ENCODE peak calls at places on chromosomes 2 and 18, in ten cellular contexts. One of them, this sample, is unnamed.

GRCh38 chr18:11095211-11095610 is 54.2 kb downstream of the PIEZO2 start:
- DNase-seq in stimulated activated CD4-positive, alpha-beta T cell treated with anti-CD3 and anti-CD28 coated beads, Interleukin-2, amount 100 ng/mL, for 24 hours: no peak
- DNase-seq in KBM-7: no peak
- DNase-seq in NCI-H1092 treated with DMSO at 0.1 percent for 48 hours: no peak
- DNase-seq in stimulated activated CD8-positive, alpha-beta memory T cell treated with anti-CD3 and anti-CD28 coated beads, Interleukin-7, amount 100 ng/mL, for 4 hours: no peak
- DNase-seq in B cell: no peak
- DNase-seq in GF-D8: no peak
- DNase-seq in HuH-7.5: no peak
- DNase-seq in endothelial cell: no peak
- DNase-seq in RCC 7860: no peak
- DNase-seq in this sample: no peak

GRCh38 chr18:76963951-76964350 is 141.6 kb downstream of the ZNF236 start:
- DNase-seq in stimulated activated CD4-positive, alpha-beta T cell treated with anti-CD3 and anti-CD28 coated beads, Interleukin-2, amount 100 ng/mL, for 24 hours: no peak
- DNase-seq in KBM-7: no peak
- DNase-seq in NCI-H1092 treated with DMSO at 0.1 percent for 48 hours: no peak
- DNase-seq in stimulated activated CD8-positive, alpha-beta memory T cell treated with anti-CD3 and anti-CD28 coated beads, Interleukin-7, amount 100 ng/mL, for 4 hours: no peak
- DNase-seq in B cell: no peak
- DNase-seq in GF-D8: no peak
- DNase-seq in HuH-7.5: no peak
- DNase-seq in endothelial cell: no peak
- DNase-seq in RCC 7860: no peak
- DNase-seq in this sample: no peak

GRCh38 chr2:148607553-148607952 is 37.0 kb upstream of the EPC2 start:
- DNase-seq in stimulated activated CD4-positive, alpha-beta T cell treated with anti-CD3 and anti-CD28 coated beads, Interleukin-2, amount 100 ng/mL, for 24 hours: no peak
- DNase-seq in KBM-7: no peak
- DNase-seq in NCI-H1092 treated with DMSO at 0.1 percent for 48 hours: no peak
- DNase-seq in stimulated activated CD8-positive, alpha-beta memory T cell treated with anti-CD3 and anti-CD28 coated beads, Interleukin-7, amount 100 ng/mL, for 4 hours: no peak
- DNase-seq in B cell: no peak
- DNase-seq in GF-D8: no peak
- DNase-seq in HuH-7.5: no peak
- DNase-seq in endothelial cell: no peak
- DNase-seq in RCC 7860: no peak
- DNase-seq in this sample: no peak

GRCh38 chr2:238595750-238596570 is 169.2 kb downstream of the ASB1 start:
- DNase-seq in stimulated activated CD4-positive, alpha-beta T cell treated with anti-CD3 and anti-CD28 coated beads, Interleukin-2, amount 100 ng/mL, for 24 hours: no peak
- DNase-seq in KBM-7: no peak
- DNase-seq in NCI-H1092 treated with DMSO at 0.1 percent for 48 hours: no peak
- DNase-seq in stimulated activated CD8-positive, alpha-beta memory T cell treated with anti-CD3 and anti-CD28 coated beads, Interleukin-7, amount 100 ng/mL, for 4 hours: no peak
- DNase-seq in B cell: no peak
- DNase-seq in GF-D8: no peak
- DNase-seq in HuH-7.5: no peak
- DNase-seq in endothelial cell: no peak
- DNase-seq in RCC 7860: no peak
- DNase-seq in this sample: no peak

GRCh38 chr2:213104089-213104902 is 47.1 kb downstream of the IKZF2 start:
- DNase-seq in stimulated activated CD4-positive, alpha-beta T cell treated with anti-CD3 and anti-CD28 coated beads, Interleukin-2, amount 100 ng/mL, for 24 hours: no peak
- DNase-seq in KBM-7: peak; percentile 58
- DNase-seq in NCI-H1092 treated with DMSO at 0.1 percent for 48 hours: no peak
- DNase-seq in stimulated activated CD8-positive, alpha-beta memory T cell treated with anti-CD3 and anti-CD28 coated beads, Interleukin-7, amount 100 ng/mL, for 4 hours: no peak
- DNase-seq in B cell: no peak
- DNase-seq in GF-D8: no peak
- DNase-seq in HuH-7.5: no peak
- DNase-seq in endothelial cell: no peak
- DNase-seq in RCC 7860: no peak
- DNase-seq in this sample: no peak

GRCh38 chr2:219777388-219777787 is 150.0 kb downstream of the SLC4A3 start:
- DNase-seq in stimulated activated CD4-positive, alpha-beta T cell treated with anti-CD3 and anti-CD28 coated beads, Interleukin-2, amount 100 ng/mL, for 24 hours: no peak
- DNase-seq in KBM-7: no peak
- DNase-seq in NCI-H1092 treated with DMSO at 0.1 percent for 48 hours: no peak
- DNase-seq in stimulated activated CD8-positive, alpha-beta memory T cell treated with anti-CD3 and anti-CD28 coated beads, Interleukin-7, amount 100 ng/mL, for 4 hours: no peak
- DNase-seq in B cell: no peak
- DNase-seq in GF-D8: no peak
- DNase-seq in HuH-7.5: no peak
- DNase-seq in endothelial cell: no peak
- DNase-seq in RCC 7860: no peak
- DNase-seq in this sample: no peak

GRCh38 chr18:58258707-58259342 is 214.8 kb downstream of the NEDD4L start:
- DNase-seq in stimulated activated CD4-positive, alpha-beta T cell treated with anti-CD3 and anti-CD28 coated beads, Interleukin-2, amount 100 ng/mL, for 24 hours: no peak
- DNase-seq in KBM-7: no peak
- DNase-seq in NCI-H1092 treated with DMSO at 0.1 percent for 48 hours: no peak
- DNase-seq in stimulated activated CD8-positive, alpha-beta memory T cell treated with anti-CD3 and anti-CD28 coated beads, Interleukin-7, amount 100 ng/mL, for 4 hours: no peak
- DNase-seq in B cell: no peak
- DNase-seq in GF-D8: no peak
- DNase-seq in HuH-7.5: no peak
- DNase-seq in endothelial cell: no peak
- DNase-seq in RCC 7860: no peak
- DNase-seq in this sample: no peak

GRCh38 chr2:43019025-43019367 is 207.4 kb downstream of the ZFP36L2 start:
- DNase-seq in stimulated activated CD4-positive, alpha-beta T cell treated with anti-CD3 and anti-CD28 coated beads, Interleukin-2, amount 100 ng/mL, for 24 hours: no peak
- DNase-seq in KBM-7: no peak
- DNase-seq in NCI-H1092 treated with DMSO at 0.1 percent for 48 hours: no peak
- DNase-seq in stimulated activated CD8-positive, alpha-beta memory T cell treated with anti-CD3 and anti-CD28 coated beads, Interleukin-7, amount 100 ng/mL, for 4 hours: no peak
- DNase-seq in B cell: no peak
- DNase-seq in GF-D8: no peak
- DNase-seq in HuH-7.5: no peak
- DNase-seq in endothelial cell: no peak
- DNase-seq in RCC 7860: no peak
- DNase-seq in this sample: no peak

GRCh38 chr2:199019898-199020507 is 437.7 kb downstream of the SATB2 start:
- DNase-seq in stimulated activated CD4-positive, alpha-beta T cell treated with anti-CD3 and anti-CD28 coated beads, Interleukin-2, amount 100 ng/mL, for 24 hours: no peak
- DNase-seq in KBM-7: peak; percentile 17
- DNase-seq in NCI-H1092 treated with DMSO at 0.1 percent for 48 hours: peak; percentile 58
- DNase-seq in stimulated activated CD8-positive, alpha-beta memory T cell treated with anti-CD3 and anti-CD28 coated beads, Interleukin-7, amount 100 ng/mL, for 4 hours: no peak
- DNase-seq in B cell: no peak
- DNase-seq in GF-D8: no peak
- DNase-seq in HuH-7.5: no peak
- DNase-seq in endothelial cell: peak; percentile 26
- DNase-seq in RCC 7860: peak; percentile 23
- DNase-seq in this sample: no peak

GRCh38 chr2:23386422-23387220 is 1.6 kb downstream of the KLHL29 start:
- DNase-seq in stimulated activated CD4-positive, alpha-beta T cell treated with anti-CD3 and anti-CD28 coated beads, Interleukin-2, amount 100 ng/mL, for 24 hours: no peak
- DNase-seq in KBM-7: no peak
- DNase-seq in NCI-H1092 treated with DMSO at 0.1 percent for 48 hours: peak; percentile 31
- DNase-seq in stimulated activated CD8-positive, alpha-beta memory T cell treated with anti-CD3 and anti-CD28 coated beads, Interleukin-7, amount 100 ng/mL, for 4 hours: no peak
- DNase-seq in B cell: peak; percentile 60
- DNase-seq in GF-D8: no peak
- DNase-seq in HuH-7.5: peak; percentile 53
- DNase-seq in endothelial cell: peak; percentile 31
- DNase-seq in RCC 7860: no peak
- DNase-seq in this sample: peak; percentile 30

GRCh38 chr2:14363137-14363536 is 269.4 kb upstream of the LRATD1 start:
- DNase-seq in stimulated activated CD4-positive, alpha-beta T cell treated with anti-CD3 and anti-CD28 coated beads, Interleukin-2, amount 100 ng/mL, for 24 hours: no peak
- DNase-seq in KBM-7: no peak
- DNase-seq in NCI-H1092 treated with DMSO at 0.1 percent for 48 hours: no peak
- DNase-seq in stimulated activated CD8-positive, alpha-beta memory T cell treated with anti-CD3 and anti-CD28 coated beads, Interleukin-7, amount 100 ng/mL, for 4 hours: no peak
- DNase-seq in B cell: no peak
- DNase-seq in GF-D8: no peak
- DNase-seq in HuH-7.5: no peak
- DNase-seq in endothelial cell: no peak
- DNase-seq in RCC 7860: no peak
- DNase-seq in this sample: no peak

GRCh38 chr2:134593500-134593899 is 125.3 kb downstream of the TMEM163 start:
- DNase-seq in stimulated activated CD4-positive, alpha-beta T cell treated with anti-CD3 and anti-CD28 coated beads, Interleukin-2, amount 100 ng/mL, for 24 hours: no peak
- DNase-seq in KBM-7: no peak
- DNase-seq in NCI-H1092 treated with DMSO at 0.1 percent for 48 hours: no peak
- DNase-seq in stimulated activated CD8-positive, alpha-beta memory T cell treated with anti-CD3 and anti-CD28 coated beads, Interleukin-7, amount 100 ng/mL, for 4 hours: no peak
- DNase-seq in B cell: no peak
- DNase-seq in GF-D8: no peak
- DNase-seq in HuH-7.5: no peak
- DNase-seq in endothelial cell: no peak
- DNase-seq in RCC 7860: no peak
- DNase-seq in this sample: no peak

GRCh38 chr2:97697252-97698235 is 15.8 kb upstream of the ZAP70 start:
- DNase-seq in stimulated activated CD4-positive, alpha-beta T cell treated with anti-CD3 and anti-CD28 coated beads, Interleukin-2, amount 100 ng/mL, for 24 hours: peak; percentile 97
- DNase-seq in KBM-7: peak; percentile 88
- DNase-seq in NCI-H1092 treated with DMSO at 0.1 percent for 48 hours: peak; percentile 55
- DNase-seq in stimulated activated CD8-positive, alpha-beta memory T cell treated with anti-CD3 and anti-CD28 coated beads, Interleukin-7, amount 100 ng/mL, for 4 hours: peak; percentile 79
- DNase-seq in B cell: peak; percentile 74
- DNase-seq in GF-D8: peak; percentile 47
- DNase-seq in HuH-7.5: peak; percentile 57
- DNase-seq in endothelial cell: peak; percentile 93
- DNase-seq in RCC 7860: peak; percentile 55
- DNase-seq in this sample: peak; percentile 75

GRCh38 chr2:159572459-159572858 is 43.9 kb downstream of the BAZ2B start:
- DNase-seq in stimulated activated CD4-positive, alpha-beta T cell treated with anti-CD3 and anti-CD28 coated beads, Interleukin-2, amount 100 ng/mL, for 24 hours: no peak
- DNase-seq in KBM-7: no peak
- DNase-seq in NCI-H1092 treated with DMSO at 0.1 percent for 48 hours: no peak
- DNase-seq in stimulated activated CD8-positive, alpha-beta memory T cell treated with anti-CD3 and anti-CD28 coated beads, Interleukin-7, amount 100 ng/mL, for 4 hours: no peak
- DNase-seq in B cell: no peak
- DNase-seq in GF-D8: no peak
- DNase-seq in HuH-7.5: no peak
- DNase-seq in endothelial cell: no peak
- DNase-seq in RCC 7860: no peak
- DNase-seq in this sample: no peak

GRCh38 chr2:132597166-132597565 is 72.8 kb downstream of the LYPD1 start:
- DNase-seq in stimulated activated CD4-positive, alpha-beta T cell treated with anti-CD3 and anti-CD28 coated beads, Interleukin-2, amount 100 ng/mL, for 24 hours: no peak
- DNase-seq in KBM-7: no peak
- DNase-seq in NCI-H1092 treated with DMSO at 0.1 percent for 48 hours: no peak
- DNase-seq in stimulated activated CD8-positive, alpha-beta memory T cell treated with anti-CD3 and anti-CD28 coated beads, Interleukin-7, amount 100 ng/mL, for 4 hours: no peak
- DNase-seq in B cell: no peak
- DNase-seq in GF-D8: no peak
- DNase-seq in HuH-7.5: no peak
- DNase-seq in endothelial cell: no peak
- DNase-seq in RCC 7860: no peak
- DNase-seq in this sample: no peak

GRCh38 chr2:54512663-54513363 is 56.7 kb downstream of the SPTBN1 start:
- DNase-seq in stimulated activated CD4-positive, alpha-beta T cell treated with anti-CD3 and anti-CD28 coated beads, Interleukin-2, amount 100 ng/mL, for 24 hours: no peak
- DNase-seq in KBM-7: no peak
- DNase-seq in NCI-H1092 treated with DMSO at 0.1 percent for 48 hours: no peak
- DNase-seq in stimulated activated CD8-positive, alpha-beta memory T cell treated with anti-CD3 and anti-CD28 coated beads, Interleukin-7, amount 100 ng/mL, for 4 hours: no peak
- DNase-seq in B cell: no peak
- DNase-seq in GF-D8: no peak
- DNase-seq in HuH-7.5: no peak
- DNase-seq in endothelial cell: no peak
- DNase-seq in RCC 7860: no peak
- DNase-seq in this sample: no peak

GRCh38 chr2:196252408-196253114 is 81.2 kb upstream of the STK17B start:
- DNase-seq in stimulated activated CD4-positive, alpha-beta T cell treated with anti-CD3 and anti-CD28 coated beads, Interleukin-2, amount 100 ng/mL, for 24 hours: no peak
- DNase-seq in KBM-7: no peak
- DNase-seq in NCI-H1092 treated with DMSO at 0.1 percent for 48 hours: no peak
- DNase-seq in stimulated activated CD8-positive, alpha-beta memory T cell treated with anti-CD3 and anti-CD28 coated beads, Interleukin-7, amount 100 ng/mL, for 4 hours: no peak
- DNase-seq in B cell: no peak
- DNase-seq in GF-D8: no peak
- DNase-seq in HuH-7.5: no peak
- DNase-seq in endothelial cell: no peak
- DNase-seq in RCC 7860: no peak
- DNase-seq in this sample: no peak

GRCh38 chr18:23722646-23723045 is 33.4 kb downstream of the LAMA3 start:
- DNase-seq in stimulated activated CD4-positive, alpha-beta T cell treated with anti-CD3 and anti-CD28 coated beads, Interleukin-2, amount 100 ng/mL, for 24 hours: no peak
- DNase-seq in KBM-7: no peak
- DNase-seq in NCI-H1092 treated with DMSO at 0.1 percent for 48 hours: no peak
- DNase-seq in stimulated activated CD8-positive, alpha-beta memory T cell treated with anti-CD3 and anti-CD28 coated beads, Interleukin-7, amount 100 ng/mL, for 4 hours: no peak
- DNase-seq in B cell: no peak
- DNase-seq in GF-D8: no peak
- DNase-seq in HuH-7.5: no peak
- DNase-seq in endothelial cell: no peak
- DNase-seq in RCC 7860: no peak
- DNase-seq in this sample: no peak

GRCh38 chr2:174761837-174762236 is 2.4 kb downstream of the CHRNA1 start:
- DNase-seq in stimulated activated CD4-positive, alpha-beta T cell treated with anti-CD3 and anti-CD28 coated beads, Interleukin-2, amount 100 ng/mL, for 24 hours: no peak
- DNase-seq in KBM-7: no peak
- DNase-seq in NCI-H1092 treated with DMSO at 0.1 percent for 48 hours: no peak
- DNase-seq in stimulated activated CD8-positive, alpha-beta memory T cell treated with anti-CD3 and anti-CD28 coated beads, Interleukin-7, amount 100 ng/mL, for 4 hours: no peak
- DNase-seq in B cell: no peak
- DNase-seq in GF-D8: no peak
- DNase-seq in HuH-7.5: no peak
- DNase-seq in endothelial cell: no peak
- DNase-seq in RCC 7860: no peak
- DNase-seq in this sample: no peak

GRCh38 chr2:9820020-9820973 is 23.0 kb upstream of the TAF1B start:
- DNase-seq in stimulated activated CD4-positive, alpha-beta T cell treated with anti-CD3 and anti-CD28 coated beads, Interleukin-2, amount 100 ng/mL, for 24 hours: no peak
- DNase-seq in KBM-7: no peak
- DNase-seq in NCI-H1092 treated with DMSO at 0.1 percent for 48 hours: no peak
- DNase-seq in stimulated activated CD8-positive, alpha-beta memory T cell treated with anti-CD3 and anti-CD28 coated beads, Interleukin-7, amount 100 ng/mL, for 4 hours: no peak
- DNase-seq in B cell: no peak
- DNase-seq in GF-D8: no peak
- DNase-seq in HuH-7.5: no peak
- DNase-seq in endothelial cell: no peak
- DNase-seq in RCC 7860: peak; percentile 70
- DNase-seq in this sample: no peak

GRCh38 chr2:105371156-105371555 is 27.7 kb downstream of the FHL2 start:
- DNase-seq in stimulated activated CD4-positive, alpha-beta T cell treated with anti-CD3 and anti-CD28 coated beads, Interleukin-2, amount 100 ng/mL, for 24 hours: no peak
- DNase-seq in KBM-7: no peak
- DNase-seq in NCI-H1092 treated with DMSO at 0.1 percent for 48 hours: no peak
- DNase-seq in stimulated activated CD8-positive, alpha-beta memory T cell treated with anti-CD3 and anti-CD28 coated beads, Interleukin-7, amount 100 ng/mL, for 4 hours: no peak
- DNase-seq in B cell: no peak
- DNase-seq in GF-D8: no peak
- DNase-seq in HuH-7.5: no peak
- DNase-seq in endothelial cell: no peak
- DNase-seq in RCC 7860: no peak
- DNase-seq in this sample: no peak

GRCh38 chr2:235639885-235640284 is 146.0 kb downstream of the AGAP1 start:
- DNase-seq in stimulated activated CD4-positive, alpha-beta T cell treated with anti-CD3 and anti-CD28 coated beads, Interleukin-2, amount 100 ng/mL, for 24 hours: no peak
- DNase-seq in KBM-7: no peak
- DNase-seq in NCI-H1092 treated with DMSO at 0.1 percent for 48 hours: no peak
- DNase-seq in stimulated activated CD8-positive, alpha-beta memory T cell treated with anti-CD3 and anti-CD28 coated beads, Interleukin-7, amount 100 ng/mL, for 4 hours: no peak
- DNase-seq in B cell: no peak
- DNase-seq in GF-D8: no peak
- DNase-seq in HuH-7.5: no peak
- DNase-seq in endothelial cell: no peak
- DNase-seq in RCC 7860: no peak
- DNase-seq in this sample: no peak

GRCh38 chr18:7735194-7735593 is 168.1 kb downstream of the PTPRM start:
- DNase-seq in stimulated activated CD4-positive, alpha-beta T cell treated with anti-CD3 and anti-CD28 coated beads, Interleukin-2, amount 100 ng/mL, for 24 hours: no peak
- DNase-seq in KBM-7: no peak
- DNase-seq in NCI-H1092 treated with DMSO at 0.1 percent for 48 hours: no peak
- DNase-seq in stimulated activated CD8-positive, alpha-beta memory T cell treated with anti-CD3 and anti-CD28 coated beads, Interleukin-7, amount 100 ng/mL, for 4 hours: no peak
- DNase-seq in B cell: no peak
- DNase-seq in GF-D8: no peak
- DNase-seq in HuH-7.5: no peak
- DNase-seq in endothelial cell: no peak
- DNase-seq in RCC 7860: no peak
- DNase-seq in this sample: no peak

GRCh38 chr2:188986839-188987238 is 12.7 kb downstream of the COL3A1 start:
- DNase-seq in stimulated activated CD4-positive, alpha-beta T cell treated with anti-CD3 and anti-CD28 coated beads, Interleukin-2, amount 100 ng/mL, for 24 hours: no peak
- DNase-seq in KBM-7: no peak
- DNase-seq in NCI-H1092 treated with DMSO at 0.1 percent for 48 hours: no peak
- DNase-seq in stimulated activated CD8-positive, alpha-beta memory T cell treated with anti-CD3 and anti-CD28 coated beads, Interleukin-7, amount 100 ng/mL, for 4 hours: no peak
- DNase-seq in B cell: no peak
- DNase-seq in GF-D8: no peak
- DNase-seq in HuH-7.5: no peak
- DNase-seq in endothelial cell: no peak
- DNase-seq in RCC 7860: no peak
- DNase-seq in this sample: no peak

GRCh38 chr2:239425496-239426098 is 24.8 kb upstream of the HDAC4 start:
- DNase-seq in stimulated activated CD4-positive, alpha-beta T cell treated with anti-CD3 and anti-CD28 coated beads, Interleukin-2, amount 100 ng/mL, for 24 hours: no peak
- DNase-seq in KBM-7: no peak
- DNase-seq in NCI-H1092 treated with DMSO at 0.1 percent for 48 hours: no peak
- DNase-seq in stimulated activated CD8-positive, alpha-beta memory T cell treated with anti-CD3 and anti-CD28 coated beads, Interleukin-7, amount 100 ng/mL, for 4 hours: no peak
- DNase-seq in B cell: no peak
- DNase-seq in GF-D8: no peak
- DNase-seq in HuH-7.5: no peak
- DNase-seq in endothelial cell: no peak
- DNase-seq in RCC 7860: no peak
- DNase-seq in this sample: no peak

GRCh38 chr2:47346669-47347068 is 56.3 kb upstream of the MSH2 start:
- DNase-seq in stimulated activated CD4-positive, alpha-beta T cell treated with anti-CD3 and anti-CD28 coated beads, Interleukin-2, amount 100 ng/mL, for 24 hours: no peak
- DNase-seq in KBM-7: no peak
- DNase-seq in NCI-H1092 treated with DMSO at 0.1 percent for 48 hours: no peak
- DNase-seq in stimulated activated CD8-positive, alpha-beta memory T cell treated with anti-CD3 and anti-CD28 coated beads, Interleukin-7, amount 100 ng/mL, for 4 hours: no peak
- DNase-seq in B cell: no peak
- DNase-seq in GF-D8: no peak
- DNase-seq in HuH-7.5: no peak
- DNase-seq in endothelial cell: no peak
- DNase-seq in RCC 7860: no peak
- DNase-seq in this sample: no peak

GRCh38 chr2:205858781-205859478 is 176.6 kb downstream of the NRP2 start:
- DNase-seq in stimulated activated CD4-positive, alpha-beta T cell treated with anti-CD3 and anti-CD28 coated beads, Interleukin-2, amount 100 ng/mL, for 24 hours: no peak
- DNase-seq in KBM-7: no peak
- DNase-seq in NCI-H1092 treated with DMSO at 0.1 percent for 48 hours: no peak
- DNase-seq in stimulated activated CD8-positive, alpha-beta memory T cell treated with anti-CD3 and anti-CD28 coated beads, Interleukin-7, amount 100 ng/mL, for 4 hours: no peak
- DNase-seq in B cell: no peak
- DNase-seq in GF-D8: no peak
- DNase-seq in HuH-7.5: no peak
- DNase-seq in endothelial cell: no peak
- DNase-seq in RCC 7860: peak; percentile 68
- DNase-seq in this sample: no peak

GRCh38 chr2:50863856-50864255 is 168.1 kb downstream of the NRXN1 start:
- DNase-seq in stimulated activated CD4-positive, alpha-beta T cell treated with anti-CD3 and anti-CD28 coated beads, Interleukin-2, amount 100 ng/mL, for 24 hours: no peak
- DNase-seq in KBM-7: no peak
- DNase-seq in NCI-H1092 treated with DMSO at 0.1 percent for 48 hours: peak; percentile 52
- DNase-seq in stimulated activated CD8-positive, alpha-beta memory T cell treated with anti-CD3 and anti-CD28 coated beads, Interleukin-7, amount 100 ng/mL, for 4 hours: no peak
- DNase-seq in B cell: no peak
- DNase-seq in GF-D8: no peak
- DNase-seq in HuH-7.5: no peak
- DNase-seq in endothelial cell: no peak
- DNase-seq in RCC 7860: no peak
- DNase-seq in this sample: no peak

This sample was measured in NCI-H1105.